ENCODE peak calls at places on chromosomes 6 and 20, in six cellular contexts. K is BJ, O is PC-9, I is GM06990, V is psoas muscle, Y is tibial artery. R is an unnamed sample. For H3K36me3 and H3K27me3, the result is how much of the 10 kb centered on the place peaks cover.

GRCh38 chr20:54173653-54174451 is at the start of gene CYP24A1:
- DNase-seq in K (no peak), O (no peak), I (no peak), V (no peak), Y (no peak), R (peak)

GRCh38 chr20:6533321-6533720 is 234.2 kb upstream of the BMP2 start:
- DNase-seq in K (peak), O (no peak), I (no peak), V (no peak), Y (no peak), R (no peak)

GRCh38 chr6:17032595-17033591 is 69.0 kb upstream of the STMND1 start:
- DNase-seq in K (peak), O (peak), I (no peak), V (peak), Y (peak), R (no peak)

GRCh38 chr20:17530716-17531536 is at the start of gene BFSP1:
- DNase-seq in K (no peak), O (peak), I (peak), V (peak), Y (peak), R (peak)

GRCh38 chr6:27608916-27609883 is 136.3 kb upstream of the ZNF184 start:
- DNase-seq in K (no peak), O (peak), I (no peak), V (no peak), Y (no peak), R (peak)

GRCh38 chr6:142647436-142648389 is 297.3 kb downstream of the HIVEP2 start:
- DNase-seq in K (no peak), O (no peak), I (no peak), V (no peak), Y (no peak), R (no peak)

GRCh38 chr20:46752639-46753235 is 43.3 kb downstream of the SLC2A10 start:
- DNase-seq in K (no peak), O (no peak), I (no peak), V (peak), Y (no peak), R (peak)

GRCh38 chr6:76448109-76448508 is 375.6 kb upstream of the IMPG1 start:
- DNase-seq in K (no peak), O (no peak), I (no peak), V (no peak), Y (no peak), R (peak)

GRCh38 chr20:24100370-24101011 is 111.9 kb upstream of the GGTLC1 start:
- DNase-seq in K (no peak), O (peak), I (no peak), V (peak), Y (no peak), R (peak)

GRCh38 chr6:19410477-19410876 is 426.7 kb upstream of the ID4 start:
- DNase-seq in K (no peak), O (peak), I (no peak), V (no peak), Y (no peak), R (no peak)

GRCh38 chr6:133551847-133552331 is 310.7 kb downstream of the EYA4 start:
- DNase-seq in K (peak), O (no peak), I (no peak), V (peak), Y (peak), R (peak)

GRCh38 chr20:8267009-8267408 is 134.9 kb downstream of the PLCB1 start:
- DNase-seq in K (no peak), O (no peak), I (no peak), V (no peak), Y (no peak), R (no peak)

GRCh38 chr6:35473849-35474128 is 5.6 kb downstream of the RPL10A start:
- DNase-seq in K (no peak), O (no peak), I (no peak), V (no peak), Y (no peak), R (no peak)

GRCh38 chr6:35475573-35475972 is 7.4 kb downstream of the RPL10A start:
- DNase-seq in K (no peak), O (no peak), I (peak), V (no peak), Y (no peak), R (peak)

GRCh38 chr6:35473075-35473848 is 5.1 kb downstream of the RPL10A start:
- DNase-seq in K (no peak), O (no peak), I (peak), V (no peak), Y (no peak), R (peak)

GRCh38 chr6:35474978-35475570 is 6.9 kb downstream of the RPL10A start:
- DNase-seq in K (no peak), O (no peak), I (peak), V (no peak), Y (no peak), R (no peak)

DNA sequence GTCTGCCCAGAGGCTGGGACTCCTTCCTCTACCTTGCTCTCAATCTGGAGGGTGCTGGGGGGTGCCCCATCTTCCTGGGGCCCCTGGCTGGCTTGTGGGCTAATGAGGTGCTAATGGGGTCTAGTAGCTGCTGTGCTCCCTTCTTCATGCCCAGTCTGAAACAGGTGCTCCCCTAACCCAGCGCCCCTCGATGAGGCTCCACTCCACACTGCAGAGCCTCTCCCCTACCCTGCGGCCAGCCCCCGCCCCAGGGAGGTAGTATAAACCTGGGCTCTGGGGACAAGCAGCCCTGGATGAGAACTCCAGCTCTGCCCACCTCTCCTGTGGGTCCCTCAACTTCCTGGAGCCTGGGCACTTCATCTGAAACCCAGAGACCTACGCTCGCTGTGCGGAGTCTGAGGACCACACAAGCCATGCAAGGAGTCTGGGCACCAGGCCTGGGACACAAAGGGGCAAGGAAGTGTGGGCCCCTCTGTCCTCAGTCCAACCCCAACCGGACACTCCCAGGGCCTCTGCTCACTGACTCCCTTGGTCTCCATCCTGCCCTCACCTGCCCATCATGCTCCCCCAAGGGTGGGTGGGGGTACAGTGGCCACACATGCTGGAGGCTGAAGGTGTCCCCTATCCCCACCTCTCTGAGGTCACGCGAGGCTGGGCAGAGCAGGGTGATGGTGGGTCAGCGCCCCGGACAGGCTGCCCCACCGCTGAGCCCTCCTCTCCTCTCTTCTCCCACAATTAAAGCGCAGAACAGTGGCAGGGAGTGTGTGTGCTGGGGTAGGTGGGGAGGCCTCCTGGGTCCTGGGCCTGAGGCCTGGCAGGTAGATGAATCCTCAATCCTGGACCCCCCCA is 6.2 kb downstream of the RPL10A start:
- DNase-seq in K (no peak), O (no peak), I (peak), V (no peak), Y (no peak), R (peak)
- H3K36me3 ChIP-seq in K (under half), O (under half), I (under half), V (under half), Y (half or more), R (under half)

GRCh38 chr6:117266948-117267347 is 1.6 kb downstream of the VGLL2 start:
- DNase-seq in K (no peak), O (no peak), I (no peak), V (no peak), Y (no peak), R (no peak)
- H3K27me3 ChIP-seq in K (half or more), O (under half), I (under half), V (under half), Y (half or more), R (half or more)

GRCh38 chr6:136594671-136595070 is 44.4 kb upstream of the MAP7 start:
- DNase-seq in K (no peak), O (no peak), I (no peak), V (no peak), Y (no peak), R (no peak)
- H3K4me3 ChIP-seq in K (no peak), O (no peak), I (peak), V (no peak), Y (no peak), R (no peak)

DNA sequence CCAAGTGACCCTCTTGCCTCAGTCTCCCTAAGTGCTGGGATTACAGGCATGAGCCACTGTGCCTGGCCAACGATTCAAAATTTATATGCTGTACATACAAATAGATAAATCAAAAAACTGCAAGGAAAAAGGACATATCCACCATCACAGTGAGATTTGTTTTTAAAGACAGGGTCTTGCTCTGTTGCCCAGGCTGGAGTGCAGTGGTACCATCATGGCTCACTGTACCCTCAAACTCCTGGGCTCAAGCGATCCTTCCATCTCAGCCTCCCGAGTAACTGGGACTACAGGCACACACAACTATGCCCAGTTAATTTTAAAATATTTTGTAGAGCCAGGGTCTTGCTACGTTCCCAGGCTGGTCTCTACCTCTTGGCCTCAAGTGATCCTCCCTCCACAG is 61.5 kb downstream of the MAP3K7 start:
- DNase-seq in K (no peak), O (no peak), I (no peak), V (no peak), Y (no peak), R (no peak)
- H3K36me3 ChIP-seq in K (under half), O (under half), I (under half), V (under half), Y (under half), R (under half)

DNA sequence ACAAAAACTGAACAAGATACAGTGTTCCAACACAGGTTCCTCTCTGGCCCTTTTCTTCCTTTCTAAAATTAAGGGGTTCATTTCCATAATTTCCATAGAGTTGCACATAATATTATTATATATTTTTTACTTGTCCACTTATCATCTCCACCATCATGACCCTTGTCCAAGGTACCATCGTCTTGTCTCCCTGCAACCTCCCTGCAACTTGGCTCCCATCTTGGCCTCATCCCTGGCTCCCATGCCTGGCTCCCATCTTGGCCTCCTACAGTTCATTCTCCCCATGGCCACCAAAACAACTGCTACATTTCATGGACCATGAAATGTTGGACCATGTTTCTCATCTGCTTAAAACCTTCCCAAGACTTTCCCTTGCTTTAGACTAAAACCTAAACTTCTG is 3.1 kb upstream of the KCNB1 start:
- DNase-seq in K (no peak), O (no peak), I (no peak), V (no peak), Y (no peak), R (no peak)
- H3K27me3 ChIP-seq in K (under half), O (under half), I (under half), V (under half), Y (under half), R (under half)

DNA sequence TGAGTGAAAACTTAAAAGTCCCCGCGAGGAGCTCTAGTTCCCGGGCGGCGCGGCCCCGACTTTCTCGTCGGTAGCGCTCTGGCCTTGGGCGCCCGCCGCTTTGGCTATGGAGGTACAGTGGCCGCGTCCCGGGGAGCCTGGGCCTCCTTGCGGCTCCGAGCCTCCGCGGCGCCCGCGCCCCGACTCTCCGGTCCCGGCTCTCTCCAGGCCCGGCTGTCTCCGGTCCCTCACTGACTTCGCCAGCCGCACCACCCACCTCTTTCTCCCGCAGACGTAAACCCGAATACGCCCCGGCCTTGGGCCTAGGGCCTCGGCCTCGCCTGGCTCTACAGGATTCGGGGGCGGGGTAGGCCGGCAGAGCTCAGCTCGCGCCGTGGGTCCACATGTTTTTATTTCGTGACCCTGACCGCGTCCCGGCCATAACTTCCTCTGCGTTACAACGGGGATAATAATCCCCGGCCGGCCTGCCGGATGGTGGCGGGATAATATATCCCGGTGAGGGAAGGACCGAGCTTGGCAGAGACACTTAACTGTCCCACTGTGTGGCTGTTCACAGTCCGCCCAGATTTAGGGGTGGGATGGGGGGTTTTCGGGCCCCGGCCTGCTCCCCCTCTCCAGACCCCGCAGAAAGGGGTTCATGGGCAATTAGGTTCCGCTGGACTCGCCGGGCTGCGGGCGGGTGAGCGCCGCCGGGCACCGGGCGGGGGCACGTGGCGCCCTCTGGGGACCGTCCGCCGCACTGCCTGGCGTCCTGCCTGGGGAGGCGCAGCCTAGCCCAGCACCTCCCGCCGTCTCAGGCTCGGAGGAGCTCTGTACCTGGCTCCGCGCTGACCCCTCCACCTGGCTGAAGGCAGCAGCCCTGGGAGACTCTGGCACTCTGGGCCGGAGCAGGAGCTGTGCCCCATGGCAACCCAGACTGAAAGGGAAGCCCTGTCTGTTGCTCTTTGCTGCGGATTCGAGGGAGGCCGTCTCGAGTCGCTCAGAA is 10.1 kb upstream of the TBX18 start:
- DNase-seq in K (no peak), O (no peak), I (peak), V (peak), Y (peak), R (peak)
- H3K4me3 ChIP-seq in K (peak), O (no peak), I (no peak), V (peak), Y (peak), R (peak)

DNA sequence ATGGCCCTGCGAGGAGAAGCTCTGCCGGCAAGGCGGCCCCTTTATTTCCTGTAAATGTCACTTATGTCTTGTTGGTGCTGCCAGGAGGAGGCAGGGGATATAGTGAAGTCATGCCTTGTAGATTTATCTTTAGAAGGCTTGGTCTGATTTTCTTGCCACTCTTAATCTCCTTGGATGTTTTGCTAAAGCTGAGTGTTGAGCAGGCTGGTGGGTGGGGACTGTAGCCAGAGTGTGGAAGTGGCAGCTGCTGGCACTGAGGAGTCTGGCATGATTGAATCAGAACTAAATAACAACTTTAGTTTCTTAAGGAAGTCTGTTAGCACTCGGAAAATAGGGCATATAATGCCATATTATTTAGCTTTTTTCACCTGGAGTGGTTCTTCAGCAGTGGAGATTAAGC is 77.9 kb downstream of the PHF20 start:
- DNase-seq in K (no peak), O (no peak), I (no peak), V (no peak), Y (no peak), R (no peak)
- H3K36me3 ChIP-seq in K (under half), O (under half), I (under half), V (under half), Y (under half), R (under half)

DNA sequence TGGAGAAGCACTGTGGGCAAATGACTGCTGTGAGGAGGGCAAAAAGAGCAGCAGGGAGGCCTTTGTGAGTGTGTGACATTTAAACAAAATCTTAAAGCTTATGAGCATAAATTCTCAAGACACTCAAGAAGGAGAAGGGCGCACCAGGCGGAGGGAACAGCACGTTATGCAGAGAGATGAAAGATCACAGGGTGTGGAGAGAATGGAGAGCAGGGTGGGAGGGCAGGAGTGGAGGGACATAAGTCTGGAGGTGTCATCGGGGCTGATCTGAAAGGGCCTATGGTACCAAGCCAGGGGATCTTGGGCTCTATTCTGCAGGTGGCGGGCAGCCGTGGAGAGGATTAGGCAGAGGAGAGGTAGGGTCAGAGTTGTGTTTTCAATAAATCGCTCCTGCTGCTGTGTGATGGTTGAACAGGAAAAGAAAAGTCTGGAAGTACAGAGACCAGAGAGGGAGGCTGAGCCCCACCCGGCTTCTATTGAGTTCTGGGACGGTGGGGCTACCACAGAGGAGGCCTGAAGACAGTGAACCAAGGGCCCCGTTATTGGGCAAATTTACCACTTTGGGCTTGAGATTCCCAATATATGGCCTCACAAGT is 24.3 kb upstream of the DLGAP4 start:
- DNase-seq in K (no peak), O (no peak), I (no peak), V (no peak), Y (no peak), R (no peak)
- H3K27me3 ChIP-seq in K (under half), O (half or more), I (under half), V (under half), Y (under half), R (under half)

DNA sequence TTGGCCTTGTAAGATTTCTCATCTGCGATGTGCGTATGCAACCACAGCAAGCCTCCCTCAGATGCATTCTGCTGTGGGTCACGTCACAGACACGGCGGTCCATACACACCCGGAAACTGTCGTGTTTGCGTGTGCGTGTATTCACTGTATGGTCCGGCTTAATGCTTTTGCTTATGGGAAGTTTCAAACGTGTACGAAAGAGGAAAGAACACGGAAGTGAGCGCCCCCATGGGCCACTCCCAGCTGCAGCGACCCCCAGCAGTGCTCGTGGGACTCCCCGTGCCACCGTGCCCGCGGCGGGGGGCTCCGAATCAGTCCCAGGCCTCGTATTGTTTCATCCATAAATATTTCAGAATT is 10.2 kb downstream of the DLL1 start:
- DNase-seq in K (no peak), O (no peak), I (no peak), V (no peak), Y (no peak), R (no peak)
- H3K4me3 ChIP-seq in K (peak), O (no peak), I (no peak), V (peak), Y (peak), R (no peak)